ENCODE peak calls at places on chromosomes 6 and 20, in six cellular contexts. V is AG08395; B is NCI-H1417; L is central memory CD4-positive, alpha-beta T cell; P is OCI-LY7; Y is HL-60. X is an unnamed sample.

GRCh38 chr20:33373735-33374605 is 27.3 kb downstream of the CDK5RAP1 start:
- DNase-seq in V (peak; percentile 80), B (no peak), L (no peak), P (no peak), Y (no peak), X (no peak)

GRCh38 chr6:106557837-106558236 is 71.5 kb downstream of the RTN4IP1 start:
- DNase-seq in V (no peak), B (no peak), L (no peak), P (no peak), Y (no peak), X (no peak)

GRCh38 chr20:2403291-2404052 is 22.8 kb downstream of the TGM6 start:
- DNase-seq in V (no peak), B (no peak), L (no peak), P (no peak), Y (no peak), X (no peak)

GRCh38 chr20:43835944-43836540 is 78.6 kb upstream of the TOX2 start:
- DNase-seq in V (no peak), B (no peak), L (no peak), P (no peak), Y (no peak), X (no peak)

GRCh38 chr6:70686548-70687133 is 19.0 kb downstream of the SMAP1 start:
- DNase-seq in V (peak; percentile 25), B (peak; percentile 63), L (peak; percentile 34), P (peak; percentile 63), Y (no peak), X (no peak)

GRCh38 chr6:95354551-95354950 is 222.8 kb upstream of the MANEA start:
- DNase-seq in V (no peak), B (no peak), L (no peak), P (no peak), Y (no peak), X (no peak)

GRCh38 chr6:119243657-119244056 is 105.9 kb downstream of the MAN1A1 start:
- DNase-seq in V (no peak), B (peak; percentile 75), L (no peak), P (no peak), Y (no peak), X (no peak)

GRCh38 chr6:159168536-159169192 is 536 bp upstream of the FNDC1 start:
- DNase-seq in V (peak; percentile 76), B (no peak), L (no peak), P (no peak), Y (no peak), X (peak; percentile 20)

GRCh38 chr6:43942616-43943015 is 172.6 kb downstream of the VEGFA start:
- DNase-seq in V (no peak), B (no peak), L (no peak), P (no peak), Y (no peak), X (no peak)

GRCh38 chr20:41145821-41146620 is 8.7 kb downstream of the PLCG1 start:
- DNase-seq in V (no peak), B (peak; percentile 22), L (no peak), P (peak; percentile 67), Y (no peak), X (no peak)

GRCh38 chr6:139370047-139370706 is 4.3 kb downstream of the CITED2 start:
- DNase-seq in V (peak; percentile 30), B (peak; percentile 55), L (no peak), P (no peak), Y (peak; percentile 77), X (no peak)

GRCh38 chr6:163314791-163315404 is 99.6 kb upstream of the QKI start:
- DNase-seq in V (no peak), B (peak; percentile 33), L (no peak), P (no peak), Y (no peak), X (no peak)

GRCh38 chr6:137271245-137272183 is 52.3 kb upstream of the IFNGR1 start:
- DNase-seq in V (peak; percentile 62), B (peak; percentile 85), L (peak; percentile 18), P (peak; percentile 66), Y (peak; percentile 38), X (no peak)

GRCh38 chr20:51450221-51450712 is 92.3 kb downstream of the NFATC2 start:
- DNase-seq in V (no peak), B (no peak), L (no peak), P (no peak), Y (no peak), X (no peak)

GRCh38 chr20:19706463-19706862 is 51.6 kb upstream of the RIN2 start:
- DNase-seq in V (no peak), B (no peak), L (no peak), P (peak; percentile 46), Y (no peak), X (no peak)

GRCh38 chr6:142207265-142207877 is 60.3 kb downstream of the VTA1 start:
- DNase-seq in V (peak; percentile 60), B (peak; percentile 26), L (peak; percentile 19), P (peak; percentile 44), Y (peak; percentile 40), X (no peak)

GRCh38 chr6:53398541-53399344 is 50.0 kb upstream of the ELOVL5 start:
- DNase-seq in V (no peak), B (no peak), L (no peak), P (no peak), Y (no peak), X (no peak)

GRCh38 chr6:108903796-108904195 is 55.6 kb downstream of the ARMC2 start:
- DNase-seq in V (no peak), B (no peak), L (no peak), P (no peak), Y (no peak), X (no peak)

GRCh38 chr6:163579880-163580295 is 165.4 kb downstream of the QKI start:
- DNase-seq in V (no peak), B (no peak), L (no peak), P (no peak), Y (no peak), X (no peak)

GRCh38 chr6:143506199-143506598 is 5.3 kb downstream of the FUCA2 start:
- DNase-seq in V (no peak), B (no peak), L (no peak), P (no peak), Y (no peak), X (no peak)

GRCh38 chr6:39724787-39725631 is at the start of gene KIF6:
- DNase-seq in V (peak; percentile 99), B (peak; percentile 96), L (peak; percentile 49), P (peak; percentile 84), Y (peak; percentile 58), X (peak; percentile 92)

GRCh38 chr6:6006428-6007310 is at the start of gene NRN1:
- DNase-seq in V (peak; percentile 82), B (peak; percentile 34), L (no peak), P (peak; percentile 33), Y (no peak), X (no peak)

GRCh38 chr6:140071601-140072062 is 697.2 kb upstream of the CITED2 start:
- DNase-seq in V (peak; percentile 26), B (no peak), L (no peak), P (no peak), Y (no peak), X (no peak)

GRCh38 chr20:47557791-47558190 is 56.1 kb downstream of the NCOA3 start:
- DNase-seq in V (no peak), B (no peak), L (no peak), P (no peak), Y (no peak), X (no peak)

GRCh38 chr6:142416179-142416578 is 114.4 kb downstream of the ADGRG6 start:
- DNase-seq in V (peak; percentile 86), B (no peak), L (no peak), P (no peak), Y (no peak), X (no peak)

X was measured in ovary.